ENCODE peak calls at places on chromosomes 11 and 22, in six cellular contexts. One of them, this sample, is unnamed.

GRCh38 chr11:59625703-59626102 is 10.1 kb upstream of the OSBP start:
- DNase-seq in mesendoderm: peak
- DNase-seq in mesenchymal stem cell: no peak
- DNase-seq in H1: no peak
- DNase-seq in IMR-90: no peak
- DNase-seq in H9: no peak
- DNase-seq in this sample: no peak

GRCh38 chr11:66567787-66568123 is 651 bp downstream of the CTSF start:
- DNase-seq in mesendoderm: no peak
- DNase-seq in mesenchymal stem cell: no peak
- DNase-seq in H1: no peak
- DNase-seq in IMR-90: no peak
- DNase-seq in H9: no peak
- DNase-seq in this sample: no peak

GRCh38 chr11:6096417-6096816 is 11.1 kb upstream of the OR56B4 start:
- DNase-seq in mesendoderm: no peak
- DNase-seq in mesenchymal stem cell: peak
- DNase-seq in H1: no peak
- DNase-seq in IMR-90: peak
- DNase-seq in H9: no peak
- DNase-seq in this sample: no peak

GRCh38 chr11:35785287-35786167 is 123.0 kb downstream of the TRIM44 start:
- DNase-seq in mesendoderm: peak
- DNase-seq in mesenchymal stem cell: no peak
- DNase-seq in H1: no peak
- DNase-seq in IMR-90: no peak
- DNase-seq in H9: no peak
- DNase-seq in this sample: no peak

GRCh38 chr11:45913514-45913913 is 4.2 kb downstream of the PEX16 start:
- DNase-seq in mesendoderm: no peak
- DNase-seq in mesenchymal stem cell: no peak
- DNase-seq in H1: no peak
- DNase-seq in IMR-90: no peak
- DNase-seq in H9: no peak
- DNase-seq in this sample: no peak

GRCh38 chr11:133835258-133836075 is 9.8 kb downstream of the SPATA19 start:
- DNase-seq in mesendoderm: peak
- DNase-seq in mesenchymal stem cell: peak
- DNase-seq in H1: peak
- DNase-seq in IMR-90: peak
- DNase-seq in H9: peak
- DNase-seq in this sample: peak

GRCh38 chr22:18968011-18968749 is 32.1 kb upstream of the PRODH start:
- DNase-seq in mesendoderm: peak
- DNase-seq in mesenchymal stem cell: peak
- DNase-seq in H1: no peak
- DNase-seq in IMR-90: peak
- DNase-seq in H9: peak
- DNase-seq in this sample: peak

GRCh38 chr11:19808076-19808911 is 95.7 kb downstream of the NAV2 start:
- DNase-seq in mesendoderm: no peak
- DNase-seq in mesenchymal stem cell: no peak
- DNase-seq in H1: no peak
- DNase-seq in IMR-90: no peak
- DNase-seq in H9: no peak
- DNase-seq in this sample: no peak

GRCh38 chr11:132402056-132402684 is 1031.8 kb downstream of the NTM start:
- DNase-seq in mesendoderm: peak
- DNase-seq in mesenchymal stem cell: peak
- DNase-seq in H1: peak
- DNase-seq in IMR-90: peak
- DNase-seq in H9: peak
- DNase-seq in this sample: peak

GRCh38 chr11:98601181-98601773 is 419.5 kb upstream of the CNTN5 start:
- DNase-seq in mesendoderm: no peak
- DNase-seq in mesenchymal stem cell: no peak
- DNase-seq in H1: no peak
- DNase-seq in IMR-90: no peak
- DNase-seq in H9: no peak
- DNase-seq in this sample: no peak

GRCh38 chr11:94539420-94539819 is 4.3 kb upstream of the FUT4 start:
- DNase-seq in mesendoderm: no peak
- DNase-seq in mesenchymal stem cell: no peak
- DNase-seq in H1: no peak
- DNase-seq in IMR-90: no peak
- DNase-seq in H9: no peak
- DNase-seq in this sample: no peak

GRCh38 chr11:113849713-113850112 is 25.7 kb downstream of the USP28 start:
- DNase-seq in mesendoderm: peak
- DNase-seq in mesenchymal stem cell: no peak
- DNase-seq in H1: peak
- DNase-seq in IMR-90: no peak
- DNase-seq in H9: peak
- DNase-seq in this sample: no peak

GRCh38 chr22:32911526-32911925 is 110.0 kb downstream of the TIMP3 start:
- DNase-seq in mesendoderm: no peak
- DNase-seq in mesenchymal stem cell: no peak
- DNase-seq in H1: no peak
- DNase-seq in IMR-90: no peak
- DNase-seq in H9: no peak
- DNase-seq in this sample: no peak

GRCh38 chr22:50012201-50013181 is at the start of gene IL17REL:
- DNase-seq in mesendoderm: peak
- DNase-seq in mesenchymal stem cell: peak
- DNase-seq in H1: no peak
- DNase-seq in IMR-90: peak
- DNase-seq in H9: peak
- DNase-seq in this sample: no peak

GRCh38 chr22:27748355-27749168 is 53.0 kb downstream of the MN1 start:
- DNase-seq in mesendoderm: peak
- DNase-seq in mesenchymal stem cell: peak
- DNase-seq in H1: no peak
- DNase-seq in IMR-90: peak
- DNase-seq in H9: peak
- DNase-seq in this sample: peak

GRCh38 chr11:134355656-134356055 is 23.9 kb downstream of the GLB1L2 start:
- DNase-seq in mesendoderm: no peak
- DNase-seq in mesenchymal stem cell: no peak
- DNase-seq in H1: no peak
- DNase-seq in IMR-90: no peak
- DNase-seq in H9: no peak
- DNase-seq in this sample: no peak

GRCh38 chr11:107780775-107781174 is 68.9 kb upstream of the SLN start:
- DNase-seq in mesendoderm: no peak
- DNase-seq in mesenchymal stem cell: no peak
- DNase-seq in H1: no peak
- DNase-seq in IMR-90: no peak
- DNase-seq in H9: no peak
- DNase-seq in this sample: no peak

GRCh38 chr11:75653532-75653931 is 15.3 kb downstream of the MAP6 start:
- DNase-seq in mesendoderm: no peak
- DNase-seq in mesenchymal stem cell: no peak
- DNase-seq in H1: no peak
- DNase-seq in IMR-90: no peak
- DNase-seq in H9: no peak
- DNase-seq in this sample: no peak

GRCh38 chr11:68855205-68855978 is 13.7 kb upstream of the CPT1A start:
- DNase-seq in mesendoderm: peak
- DNase-seq in mesenchymal stem cell: no peak
- DNase-seq in H1: no peak
- DNase-seq in IMR-90: peak
- DNase-seq in H9: peak
- DNase-seq in this sample: no peak

GRCh38 chr11:14267861-14268635 is 90.9 kb downstream of the RRAS2 start:
- DNase-seq in mesendoderm: no peak
- DNase-seq in mesenchymal stem cell: peak
- DNase-seq in H1: no peak
- DNase-seq in IMR-90: no peak
- DNase-seq in H9: no peak
- DNase-seq in this sample: no peak

GRCh38 chr11:120134931-120135228 is 3.0 kb downstream of the TRIM29 start:
- DNase-seq in mesendoderm: no peak
- DNase-seq in mesenchymal stem cell: no peak
- DNase-seq in H1: no peak
- DNase-seq in IMR-90: no peak
- DNase-seq in H9: peak
- DNase-seq in this sample: no peak

GRCh38 chr22:40220316-40221054 is 42.8 kb downstream of the TNRC6B start:
- DNase-seq in mesendoderm: no peak
- DNase-seq in mesenchymal stem cell: no peak
- DNase-seq in H1: no peak
- DNase-seq in IMR-90: no peak
- DNase-seq in H9: peak
- DNase-seq in this sample: no peak

GRCh38 chr11:13220148-13220547 is 57.4 kb upstream of the BMAL1 start:
- DNase-seq in mesendoderm: no peak
- DNase-seq in mesenchymal stem cell: no peak
- DNase-seq in H1: no peak
- DNase-seq in IMR-90: no peak
- DNase-seq in H9: no peak
- DNase-seq in this sample: no peak

GRCh38 chr22:37137903-37138665 is 11.6 kb downstream of the IL2RB start:
- DNase-seq in mesendoderm: no peak
- DNase-seq in mesenchymal stem cell: no peak
- DNase-seq in H1: no peak
- DNase-seq in IMR-90: no peak
- DNase-seq in H9: no peak
- DNase-seq in this sample: no peak

GRCh38 chr11:15967166-15967565 is 389.2 kb downstream of the SOX6 start:
- DNase-seq in mesendoderm: peak
- DNase-seq in mesenchymal stem cell: peak
- DNase-seq in H1: no peak
- DNase-seq in IMR-90: no peak
- DNase-seq in H9: no peak
- DNase-seq in this sample: no peak

GRCh38 chr11:69470793-69471192 is 10.7 kb upstream of the LINC01488 start:
- DNase-seq in mesendoderm: no peak
- DNase-seq in mesenchymal stem cell: no peak
- DNase-seq in H1: no peak
- DNase-seq in IMR-90: no peak
- DNase-seq in H9: no peak
- DNase-seq in this sample: no peak

GRCh38 chr11:62431171-62431895 is 12.5 kb downstream of the SCGB1A1 start:
- DNase-seq in mesendoderm: no peak
- DNase-seq in mesenchymal stem cell: peak
- DNase-seq in H1: no peak
- DNase-seq in IMR-90: peak
- DNase-seq in H9: no peak
- DNase-seq in this sample: no peak

GRCh38 chr11:62435741-62436485 is 17.1 kb downstream of the SCGB1A1 start:
- DNase-seq in mesendoderm: no peak
- DNase-seq in mesenchymal stem cell: no peak
- DNase-seq in H1: no peak
- DNase-seq in IMR-90: no peak
- DNase-seq in H9: no peak
- DNase-seq in this sample: no peak

GRCh38 chr11:62433553-62434301 is 14.9 kb downstream of the SCGB1A1 start:
- DNase-seq in mesendoderm: no peak
- DNase-seq in mesenchymal stem cell: no peak
- DNase-seq in H1: no peak
- DNase-seq in IMR-90: no peak
- DNase-seq in H9: no peak
- DNase-seq in this sample: no peak

GRCh38 chr11:62432695-62433094 is 13.9 kb downstream of the SCGB1A1 start:
- DNase-seq in mesendoderm: no peak
- DNase-seq in mesenchymal stem cell: no peak
- DNase-seq in H1: no peak
- DNase-seq in IMR-90: no peak
- DNase-seq in H9: no peak
- DNase-seq in this sample: no peak

GRCh38 chr11:62433141-62433543 is 14.3 kb downstream of the SCGB1A1 start:
- DNase-seq in mesendoderm: no peak
- DNase-seq in mesenchymal stem cell: no peak
- DNase-seq in H1: no peak
- DNase-seq in IMR-90: no peak
- DNase-seq in H9: no peak
- DNase-seq in this sample: no peak
- H2AK5ac ChIP-seq in mesendoderm: no peak
- H2AK5ac ChIP-seq in mesenchymal stem cell: peak
- H2AK5ac ChIP-seq in H1: no peak
- H2AK5ac ChIP-seq in IMR-90: no peak
- H2AK5ac ChIP-seq in H9: no peak
- H2AK5ac ChIP-seq in this sample: no peak

GRCh38 chr22:31241200-31241599 is 29.1 kb downstream of the LIMK2 start:
- DNase-seq in mesendoderm: peak
- DNase-seq in mesenchymal stem cell: peak
- DNase-seq in H1: no peak
- DNase-seq in IMR-90: peak
- DNase-seq in H9: no peak
- DNase-seq in this sample: no peak
- H2AK5ac ChIP-seq in mesendoderm: no peak
- H2AK5ac ChIP-seq in mesenchymal stem cell: peak
- H2AK5ac ChIP-seq in H1: no peak
- H2AK5ac ChIP-seq in IMR-90: peak
- H2AK5ac ChIP-seq in H9: no peak
- H2AK5ac ChIP-seq in this sample: no peak

GRCh38 chr22:41448189-41448808 is 1.7 kb upstream of the TOB2 start:
- DNase-seq in mesendoderm: peak
- DNase-seq in mesenchymal stem cell: peak
- DNase-seq in H1: peak
- DNase-seq in IMR-90: peak
- DNase-seq in H9: peak
- DNase-seq in this sample: peak
- H2AK5ac ChIP-seq in mesendoderm: no peak
- H2AK5ac ChIP-seq in mesenchymal stem cell: no peak
- H2AK5ac ChIP-seq in H1: no peak
- H2AK5ac ChIP-seq in IMR-90: peak
- H2AK5ac ChIP-seq in H9: no peak
- H2AK5ac ChIP-seq in this sample: peak

GRCh38 chr11:126545057-126545555 is 189.6 kb downstream of the ST3GAL4 start:
- DNase-seq in mesendoderm: no peak
- DNase-seq in mesenchymal stem cell: no peak
- DNase-seq in H1: no peak
- DNase-seq in IMR-90: no peak
- DNase-seq in H9: no peak
- DNase-seq in this sample: no peak
- H2AK5ac ChIP-seq in mesendoderm: no peak
- H2AK5ac ChIP-seq in mesenchymal stem cell: no peak
- H2AK5ac ChIP-seq in H1: no peak
- H2AK5ac ChIP-seq in IMR-90: no peak
- H2AK5ac ChIP-seq in H9: no peak
- H2AK5ac ChIP-seq in this sample: no peak

GRCh38 chr22:29580200-29580810 is 608 bp downstream of the NIPSNAP1 start:
- DNase-seq in mesendoderm: peak
- DNase-seq in mesenchymal stem cell: peak
- DNase-seq in H1: no peak
- DNase-seq in IMR-90: no peak
- DNase-seq in H9: peak
- DNase-seq in this sample: no peak
- H2AK5ac ChIP-seq in mesendoderm: peak
- H2AK5ac ChIP-seq in mesenchymal stem cell: peak
- H2AK5ac ChIP-seq in H1: peak
- H2AK5ac ChIP-seq in IMR-90: peak
- H2AK5ac ChIP-seq in H9: no peak
- H2AK5ac ChIP-seq in this sample: peak